ENCODE peak calls at places on chromosome 14, in five cellular contexts. U is mammary epithelial cell, F is cardiac muscle cell, R is Peyer's patch, B is upper lobe of right lung. T is an unnamed sample. For H3K4me1, the result is how much of the 10 kb centered on the place peaks cover.

GRCh38 chr14:68978550-68978911 is 571 bp downstream of the ACTN1 start:
- DNase-seq in U (peak), F (peak), R (peak), B (peak), T (peak)

GRCh38 chr14:38090506-38090905 is 117.2 kb upstream of the SSTR1 start:
- DNase-seq in U (no peak), F (no peak), R (no peak), B (no peak), T (no peak)

GRCh38 chr14:65502676-65503124 is 90.2 kb downstream of the FUT8 start:
- DNase-seq in U (peak), F (peak), R (no peak), B (no peak), T (no peak)

GRCh38 chr14:68814376-68815287 is 21.8 kb upstream of the ZFP36L1 start:
- DNase-seq in U (peak), F (peak), R (peak), B (no peak), T (peak)

GRCh38 chr14:102516531-102517411 is 7.2 kb upstream of the ANKRD9 start:
- DNase-seq in U (peak), F (no peak), R (peak), B (peak), T (peak)

GRCh38 chr14:43795600-43796228 is 711.4 kb downstream of the FSCB start:
- DNase-seq in U (no peak), F (peak), R (no peak), B (no peak), T (no peak)

GRCh38 chr14:36383674-36384421 is 63.4 kb upstream of the MBIP start:
- DNase-seq in U (peak), F (no peak), R (no peak), B (peak), T (no peak)

GRCh38 chr14:61153436-61153835 is 127.7 kb downstream of the TMEM30B start:
- DNase-seq in U (peak), F (no peak), R (no peak), B (no peak), T (no peak)

GRCh38 chr14:96741151-96741977 is 55.8 kb upstream of the VRK1 start:
- DNase-seq in U (peak), F (peak), R (peak), B (peak), T (peak)

GRCh38 chr14:45135659-45136314 is at the start of gene FANCM:
- DNase-seq in U (peak), F (peak), R (peak), B (peak), T (peak)

GRCh38 chr14:73729015-73729330 is 14.8 kb upstream of the PNMA1 start:
- DNase-seq in U (no peak), F (no peak), R (no peak), B (no peak), T (no peak)
- H3K27ac ChIP-seq in U (no peak), F (no peak), R (peak), B (peak), T (peak)

DNA sequence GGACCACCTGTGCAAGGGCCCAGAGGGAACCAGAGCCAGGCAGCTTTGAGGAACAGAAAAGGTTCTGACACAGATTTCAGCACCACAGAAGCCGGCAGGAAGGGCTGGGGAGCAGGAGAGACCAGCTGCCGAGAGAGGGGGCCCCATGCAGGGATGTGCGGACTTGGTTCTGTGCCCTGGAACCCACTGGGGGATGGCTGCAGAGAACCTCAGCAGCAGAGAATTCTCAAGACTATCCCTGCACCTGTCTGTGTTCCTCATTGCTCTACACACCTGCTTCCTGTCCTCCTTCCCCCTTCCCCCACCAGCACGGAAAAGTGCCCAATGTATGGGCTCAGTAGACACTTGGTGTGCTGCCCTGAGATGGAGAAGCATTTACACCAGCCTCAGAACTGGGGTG is 3.2 kb downstream of the SERPINA9 start:
- DNase-seq in U (no peak), F (no peak), R (peak), B (no peak), T (no peak)
- H3K4me1 ChIP-seq in U (under half), F (under half), R (under half), B (under half), T (under half)

GRCh38 chr14:58282925-58283593 is 15.3 kb upstream of the ARID4A start:
- DNase-seq in U (no peak), F (no peak), R (no peak), B (no peak), T (no peak)

GRCh38 chr14:58280954-58281787 is 17.2 kb upstream of the ARID4A start:
- DNase-seq in U (peak), F (peak), R (no peak), B (no peak), T (peak)

GRCh38 chr14:58285132-58285531 is 13.2 kb upstream of the ARID4A start:
- DNase-seq in U (no peak), F (no peak), R (no peak), B (no peak), T (no peak)

GRCh38 chr14:58283730-58284129 is 14.6 kb upstream of the ARID4A start:
- DNase-seq in U (no peak), F (no peak), R (no peak), B (no peak), T (no peak)

DNA sequence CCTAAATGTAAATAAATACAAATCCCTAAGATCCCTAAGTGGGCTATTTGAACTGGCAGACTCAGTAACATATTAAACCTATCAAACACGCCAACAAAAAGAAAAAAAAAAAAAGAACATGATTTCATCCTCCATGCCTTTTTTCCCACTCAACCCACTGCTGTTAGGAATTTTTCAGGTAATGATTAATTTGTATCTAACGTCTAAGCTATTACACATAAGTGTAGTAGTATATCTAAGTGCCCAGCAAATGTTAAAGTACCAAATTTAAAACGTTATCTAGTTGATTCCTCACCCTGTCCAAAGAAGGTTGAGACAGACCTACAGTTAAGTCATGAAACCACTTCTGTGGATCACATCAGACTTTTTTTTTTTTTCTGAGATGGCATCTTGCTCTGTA is 16.4 kb upstream of the ARID4A start:
- DNase-seq in U (no peak), F (no peak), R (no peak), B (no peak), T (no peak)
- H3K27ac ChIP-seq in U (peak), F (peak), R (peak), B (peak), T (peak)

GRCh38 chr14:95520346-95520745 is 3.9 kb upstream of the SYNE3 start:
- DNase-seq in U (no peak), F (no peak), R (peak), B (no peak), T (no peak)
- H3K4me1 ChIP-seq in U (under half), F (under half), R (under half), B (half or more), T (half or more)

GRCh38 chr14:93785423-93785822 is 2.9 kb downstream of the PRIMA1 start:
- DNase-seq in U (no peak), F (no peak), R (no peak), B (no peak), T (no peak)

GRCh38 chr14:93789366-93790130 is 1.3 kb upstream of the PRIMA1 start:
- DNase-seq in U (no peak), F (no peak), R (no peak), B (no peak), T (no peak)

GRCh38 chr14:93788307-93788556 is at the start of gene PRIMA1:
- DNase-seq in U (no peak), F (no peak), R (no peak), B (no peak), T (no peak)

GRCh38 chr14:93788557-93789365 is 476 bp upstream of the PRIMA1 start:
- DNase-seq in U (peak), F (peak), R (no peak), B (no peak), T (no peak)

DNA sequence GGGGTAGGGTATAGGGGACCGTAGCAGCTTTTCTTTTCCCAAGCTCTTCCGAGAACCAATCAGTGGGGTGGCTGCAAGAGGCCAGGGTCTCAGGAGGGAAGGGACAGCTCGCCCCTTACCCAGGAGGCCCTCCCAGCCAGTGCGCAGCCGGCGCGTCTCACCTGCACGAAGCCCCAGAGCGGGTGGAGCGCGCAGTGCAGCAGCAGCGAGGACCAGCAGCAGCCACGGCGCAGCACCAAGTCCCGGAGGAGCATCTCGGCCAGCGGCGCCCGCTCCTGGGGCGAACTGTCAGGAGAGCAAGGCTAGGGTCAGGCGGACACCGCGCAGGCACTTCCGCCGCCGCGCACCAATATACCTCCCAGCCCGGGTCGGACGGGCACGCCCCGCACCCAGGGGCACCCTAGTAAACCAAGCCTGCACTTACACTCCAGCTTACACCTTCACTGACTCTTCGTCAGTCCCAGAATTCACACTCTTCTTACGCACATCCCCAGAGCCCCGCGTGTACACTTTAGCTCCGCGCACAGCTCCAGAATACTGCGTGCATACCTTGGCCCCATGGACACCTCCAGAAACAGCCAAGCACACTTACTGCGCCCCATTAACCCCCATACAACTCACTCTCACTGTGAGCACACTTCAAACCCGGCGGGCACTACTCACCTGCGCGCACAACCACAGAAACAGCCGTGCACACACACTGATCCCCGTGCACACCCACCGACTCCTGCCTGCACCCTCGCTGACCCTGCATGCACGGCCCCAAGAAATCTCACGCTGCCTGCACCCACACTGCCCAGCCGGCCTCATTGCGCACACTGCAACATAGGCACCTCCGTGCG is 599 bp downstream of the PRIMA1 start:
- DNase-seq in U (no peak), F (no peak), R (no peak), B (no peak), T (no peak)
- H3K27ac ChIP-seq in U (no peak), F (no peak), R (peak), B (no peak), T (no peak)

GRCh38 chr14:22508150-22508457 is 80.9 kb downstream of the DAD1 start:
- DNase-seq in U (no peak), F (no peak), R (no peak), B (no peak), T (no peak)

GRCh38 chr14:22505751-22506710 is 83.0 kb downstream of the DAD1 start:
- DNase-seq in U (no peak), F (no peak), R (peak), B (no peak), T (no peak)

GRCh38 chr14:22505309-22505708 is 83.7 kb downstream of the DAD1 start:
- DNase-seq in U (no peak), F (no peak), R (no peak), B (no peak), T (no peak)

GRCh38 chr14:22508662-22509035 is 80.4 kb downstream of the DAD1 start:
- DNase-seq in U (no peak), F (no peak), R (no peak), B (no peak), T (no peak)

DNA sequence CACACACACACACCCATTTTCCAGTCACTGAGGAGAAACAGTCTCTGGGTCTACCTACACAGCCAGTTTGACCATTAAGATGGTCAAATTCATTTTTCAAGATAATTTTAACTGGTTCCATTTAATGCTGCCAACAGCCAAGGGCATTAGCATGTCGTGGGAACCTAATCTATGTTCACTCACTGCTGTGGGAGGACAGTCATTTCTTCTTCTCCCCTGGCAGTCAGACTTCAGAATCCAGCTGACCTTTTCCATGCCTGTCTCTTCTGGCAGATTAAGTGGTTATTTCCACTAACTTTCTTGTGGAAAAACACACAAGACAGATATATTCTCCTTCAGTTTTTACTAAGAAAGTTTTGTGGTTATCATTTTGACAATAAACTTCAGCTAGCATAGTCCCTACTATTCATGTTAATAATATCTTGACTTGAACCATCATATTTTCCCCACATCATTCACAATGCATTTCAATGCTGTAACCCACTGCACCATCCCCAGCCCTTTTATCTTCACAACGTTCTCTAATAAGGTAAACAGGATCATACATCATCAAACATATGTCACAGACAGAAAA is 82.2 kb downstream of the DAD1 start:
- DNase-seq in U (no peak), F (no peak), R (no peak), B (no peak), T (peak)
- H3K4me1 ChIP-seq in U (under half), F (under half), R (under half), B (under half), T (half or more)

DNA sequence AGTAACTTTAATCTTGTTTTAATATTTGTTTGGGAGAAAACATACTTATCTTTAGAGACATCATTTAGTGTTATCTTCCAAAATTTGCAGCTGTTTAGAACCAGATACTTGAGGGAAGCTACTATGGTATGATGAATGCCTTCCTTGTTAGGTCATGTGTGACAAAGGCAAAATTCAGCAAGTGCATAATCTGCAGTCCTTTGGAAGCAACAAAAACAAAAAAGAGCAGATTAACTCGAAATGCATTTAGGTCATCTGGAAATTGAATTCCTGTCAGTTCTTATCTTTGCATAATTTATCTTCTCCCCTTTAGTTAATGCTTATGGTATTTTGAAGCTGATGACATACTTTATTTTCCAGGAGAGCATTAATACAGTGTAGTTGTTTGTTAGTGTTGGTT is 3.5 kb downstream of the FBXO34 start:
- DNase-seq in U (peak), F (peak), R (no peak), B (no peak), T (no peak)
- H3K27ac ChIP-seq in U (no peak), F (peak), R (no peak), B (no peak), T (no peak)